ENCODE peak calls at places on chromosome 18, in seven cellular contexts. Z is astrocyte of the cerebellum, Y is left ventricle myocardium inferior, R is aorta, B is A549, S is tibial artery, M is tibial nerve. K is an unnamed sample.

GRCh38 chr18:79394438-79395307 is 1.1 kb upstream of the NFATC1 start:
- DNase-seq in Z (no peak), Y (no peak), R (peak; percentile 69), B (no peak), S (peak; percentile 81), M (peak; percentile 44), K (no peak)

GRCh38 chr18:12640881-12641200 is 17.1 kb downstream of the SPIRE1 start:
- DNase-seq in Z (no peak), Y (no peak), R (no peak), B (no peak), S (no peak), M (no peak), K (no peak)

GRCh38 chr18:79404567-79404910 is 8.8 kb downstream of the NFATC1 start:
- DNase-seq in Z (no peak), Y (peak; percentile 15), R (peak; percentile 48), B (no peak), S (no peak), M (no peak), K (no peak)

GRCh38 chr18:50880108-50880465 is 1.2 kb downstream of the ME2 start:
- DNase-seq in Z (no peak), Y (no peak), R (no peak), B (no peak), S (no peak), M (no peak), K (no peak)

GRCh38 chr18:45760443-45761036 is 36.6 kb downstream of the SLC14A1 start:
- DNase-seq in Z (no peak), Y (no peak), R (no peak), B (no peak), S (no peak), M (no peak), K (no peak)

GRCh38 chr18:50268022-50268747 is 1.9 kb upstream of the CFAP53 start:
- DNase-seq in Z (no peak), Y (peak; percentile 89), R (peak; percentile 90), B (peak; percentile 89), S (peak; percentile 89), M (peak; percentile 65), K (peak; percentile 60)

GRCh38 chr18:25350561-25351201 is 1.3 kb downstream of the ZNF521 start:
- DNase-seq in Z (peak; percentile 13), Y (peak; percentile 64), R (peak; percentile 51), B (no peak), S (peak; percentile 77), M (peak; percentile 40), K (no peak)

GRCh38 chr18:36298113-36298701 is 694 bp downstream of the FHOD3 start:
- DNase-seq in Z (no peak), Y (no peak), R (no peak), B (no peak), S (peak; percentile 69), M (no peak), K (no peak)

GRCh38 chr18:27763936-27764335 is 413.0 kb downstream of the CDH2 start:
- DNase-seq in Z (no peak), Y (no peak), R (no peak), B (no peak), S (no peak), M (no peak), K (no peak)

GRCh38 chr18:77209587-77209986 is 40.1 kb upstream of the GALR1 start:
- DNase-seq in Z (no peak), Y (no peak), R (no peak), B (no peak), S (no peak), M (no peak), K (no peak)

GRCh38 chr18:76339246-76339620 is 155.8 kb downstream of the ZNF516 start:
- DNase-seq in Z (no peak), Y (no peak), R (no peak), B (no peak), S (no peak), M (no peak), K (no peak)

GRCh38 chr18:76494541-76495403 is at the start of gene ZNF516:
- DNase-seq in Z (no peak), Y (peak; percentile 46), R (peak; percentile 66), B (peak; percentile 11), S (no peak), M (no peak), K (no peak)

GRCh38 chr18:59904051-59904601 is 4.3 kb downstream of the PMAIP1 start:
- DNase-seq in Z (no peak), Y (no peak), R (no peak), B (no peak), S (no peak), M (no peak), K (no peak)

GRCh38 chr18:37381554-37381953 is 184.0 kb downstream of the CELF4 start:
- DNase-seq in Z (no peak), Y (no peak), R (no peak), B (no peak), S (no peak), M (no peak), K (no peak)
- H3K4me3 ChIP-seq in Z (no peak overlapping the region), Y (no peak overlapping the region), R (no peak overlapping the region), B (no peak overlapping the region), S (no peak overlapping the region), M (no peak overlapping the region), K (no peak overlapping the region)

DNA sequence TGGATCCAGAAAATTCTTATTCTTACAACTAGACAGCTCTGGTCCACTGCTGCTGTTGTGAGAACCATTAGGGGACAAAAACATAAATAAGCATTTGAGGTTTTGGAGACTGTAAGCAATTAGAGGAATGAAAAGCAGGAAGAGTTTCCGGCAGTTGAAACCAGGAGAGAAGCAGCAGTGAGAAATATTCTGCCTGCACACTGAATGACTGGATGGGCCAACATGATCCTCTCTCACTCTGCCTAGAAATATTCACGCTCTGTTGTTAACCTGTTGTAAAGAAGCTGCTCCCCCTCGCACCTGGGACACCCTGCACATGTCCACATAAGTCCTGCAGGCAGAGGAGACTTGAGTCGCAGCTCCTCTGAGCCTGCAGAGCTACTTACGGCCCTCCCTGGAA is 60.4 kb upstream of the RNF152 start:
- DNase-seq in Z (no peak), Y (no peak), R (no peak), B (no peak), S (no peak), M (no peak), K (no peak)
- H3K4me3 ChIP-seq in Z (no peak overlapping the region), Y (no peak overlapping the region), R (no peak overlapping the region), B (no peak overlapping the region), S (no peak overlapping the region), M (no peak overlapping the region), K (no peak overlapping the region)

DNA sequence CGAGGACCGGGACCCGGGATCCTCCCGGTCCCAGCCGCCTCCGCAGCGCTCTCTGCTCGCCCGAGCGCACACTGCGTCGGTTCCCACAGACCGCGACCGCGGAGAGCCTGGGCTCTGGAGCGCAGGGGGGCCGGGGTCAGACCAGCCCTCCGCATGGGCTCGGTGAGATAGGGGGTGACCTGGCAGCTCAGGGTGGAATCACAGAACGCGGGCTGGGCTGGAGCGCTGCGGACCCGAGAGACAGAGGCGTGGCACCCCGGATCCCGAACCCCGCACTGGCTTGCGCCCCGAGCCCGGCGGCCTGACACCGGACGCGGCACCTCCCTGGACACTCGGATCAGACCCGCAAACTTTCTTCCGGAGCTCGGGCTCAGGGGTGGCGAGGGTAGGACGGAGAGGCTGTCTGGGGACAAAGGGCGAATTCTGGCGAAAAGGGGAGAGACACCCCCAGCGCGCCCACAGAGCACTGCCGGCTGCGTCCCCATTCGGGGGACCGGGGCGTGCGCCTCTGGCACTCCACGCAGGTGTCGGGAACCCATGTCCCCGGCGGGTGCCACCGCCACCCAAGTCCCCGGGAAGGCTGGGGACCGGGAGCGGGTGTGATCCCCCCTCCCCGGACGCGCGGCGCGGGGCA is 582 bp downstream of the DIPK1C start:
- DNase-seq in Z (no peak), Y (peak; percentile 25), R (no peak), B (no peak), S (peak; percentile 42), M (no peak), K (no peak)
- H3K4me3 ChIP-seq in Z (peak overlapping the region; percentile 21), Y (peak overlapping the region; percentile 82), R (peak overlapping the region; percentile 33), B (peak overlapping the region; percentile 37), S (peak overlapping the region; percentile 45), M (peak overlapping the region; percentile 27), K (no peak overlapping the region)

DNA sequence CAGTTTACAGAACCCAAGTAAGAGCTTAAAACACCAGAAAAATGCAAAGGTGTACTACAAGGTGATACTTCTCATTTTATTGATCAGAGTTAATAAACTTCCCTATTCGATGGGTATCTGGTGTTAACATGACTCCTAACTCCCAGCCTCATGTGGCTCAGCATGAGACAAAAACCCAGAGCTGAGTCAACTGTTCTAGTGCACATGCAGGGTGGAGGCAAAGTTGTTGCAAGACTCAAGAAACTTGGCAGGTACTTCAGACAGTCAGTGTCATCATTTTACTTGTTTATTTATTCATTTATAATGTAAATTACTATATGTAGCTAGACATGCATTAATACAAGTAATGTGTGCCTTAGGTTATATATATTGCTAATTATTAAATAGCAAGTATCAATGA is 216.6 kb upstream of the DSEL start:
- DNase-seq in Z (no peak), Y (no peak), R (no peak), B (no peak), S (no peak), M (no peak), K (no peak)
- H3K4me3 ChIP-seq in Z (no peak overlapping the region), Y (no peak overlapping the region), R (no peak overlapping the region), B (no peak overlapping the region), S (no peak overlapping the region), M (no peak overlapping the region), K (no peak overlapping the region)

GRCh38 chr18:41992698-41993097 is 37.7 kb downstream of the PIK3C3 start:
- DNase-seq in Z (no peak), Y (no peak), R (no peak), B (no peak), S (no peak), M (no peak), K (no peak)
- H3K4me3 ChIP-seq in Z (no peak overlapping the region), Y (no peak overlapping the region), R (no peak overlapping the region), B (no peak overlapping the region), S (no peak overlapping the region), M (no peak overlapping the region), K (no peak overlapping the region)

DNA sequence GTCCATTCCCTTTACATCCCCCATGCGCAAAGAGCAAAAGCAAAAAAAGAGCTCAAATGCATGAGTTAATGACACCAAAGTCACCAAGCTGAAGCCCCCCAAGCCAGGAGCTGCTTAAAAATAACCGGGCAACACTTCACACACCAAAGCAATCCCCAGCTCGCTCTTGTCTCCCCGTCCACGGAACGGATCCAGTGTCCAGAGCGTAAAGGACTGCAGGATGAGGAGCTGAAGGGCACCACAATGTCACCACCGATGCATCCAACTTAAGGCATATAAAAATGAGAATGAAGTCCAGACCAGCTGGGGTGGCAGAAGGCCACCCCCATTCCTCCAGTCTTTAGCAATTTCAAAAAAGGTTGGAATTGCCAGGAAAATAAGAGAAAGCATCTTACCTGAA is 8.7 kb downstream of the SMAD7 start:
- DNase-seq in Z (no peak), Y (no peak), R (no peak), B (no peak), S (no peak), M (no peak), K (no peak)
- H3K4me3 ChIP-seq in Z (no peak overlapping the region), Y (peak overlapping the region; percentile 94), R (no peak overlapping the region), B (peak overlapping the region; percentile 80), S (peak overlapping the region; percentile 58), M (no peak overlapping the region), K (no peak overlapping the region)

K was measured in PC-9.